ENCODE peak calls at places on chromosome 15, in four cellular contexts. I is activated naive CD8-positive, alpha-beta T cell treated with anti-CD3 and anti-CD28 coated beads, Interleukin-2, amount 50 U/mL, for 24 hours; D is kidney; N is fibroblast of mammary gland. K is an unnamed sample.

GRCh38 chr15:50828610-50829206 is 63.2 kb upstream of the SPPL2A start:
- DNase-seq in I (no peak), D (no peak), N (peak), K (no peak)

GRCh38 chr15:76993114-76993715 is 1.7 kb upstream of the PSTPIP1 start:
- DNase-seq in I (no peak), D (no peak), N (no peak), K (peak)

GRCh38 chr15:87566236-87566635 is 690.3 kb downstream of the NTRK3 start:
- DNase-seq in I (no peak), D (no peak), N (no peak), K (no peak)

GRCh38 chr15:56893349-56893678 is 25.1 kb upstream of the TCF12 start:
- DNase-seq in I (no peak), D (no peak), N (no peak), K (no peak)

GRCh38 chr15:101556273-101556672 is 66.8 kb upstream of the PCSK6 start:
- DNase-seq in I (no peak), D (no peak), N (no peak), K (no peak)

GRCh38 chr15:52440414-52440813 is 88.3 kb downstream of the MYO5A start:
- DNase-seq in I (peak), D (no peak), N (peak), K (no peak)

GRCh38 chr15:42734076-42734672 is 2.8 kb downstream of the CDAN1 start:
- DNase-seq in I (no peak), D (no peak), N (no peak), K (no peak)

GRCh38 chr15:66151809-66152208 is 101.7 kb downstream of the MEGF11 start:
- DNase-seq in I (no peak), D (no peak), N (no peak), K (no peak)

GRCh38 chr15:66932634-66933024 is 132.8 kb upstream of the SMAD3 start:
- DNase-seq in I (no peak), D (no peak), N (no peak), K (peak)

GRCh38 chr15:82952156-82953081 is at the start of gene HOMER2:
- DNase-seq in I (peak), D (no peak), N (peak), K (peak)

GRCh38 chr15:88125578-88125977 is 131.0 kb downstream of the NTRK3 start:
- DNase-seq in I (no peak), D (no peak), N (no peak), K (no peak)

GRCh38 chr15:26013946-26014345 is 150.8 kb upstream of the ATP10A start:
- DNase-seq in I (no peak), D (no peak), N (no peak), K (no peak)

GRCh38 chr15:83061680-83062079 is 5.4 kb downstream of the BTBD1 start:
- DNase-seq in I (no peak), D (no peak), N (no peak), K (no peak)

GRCh38 chr15:37682304-37682703 is 252.1 kb upstream of the TMCO5A start:
- DNase-seq in I (no peak), D (no peak), N (peak), K (no peak)

GRCh38 chr15:58761010-58761388 is 10.1 kb upstream of the MINDY2 start:
- DNase-seq in I (peak), D (no peak), N (no peak), K (no peak)

GRCh38 chr15:28936081-28936480 is 50.3 kb downstream of the APBA2 start:
- DNase-seq in I (no peak), D (peak), N (no peak), K (peak)

GRCh38 chr15:30992073-30992363 is 590 bp upstream of the MTMR10 start:
- DNase-seq in I (no peak), D (no peak), N (no peak), K (no peak)

GRCh38 chr15:35777016-35777415 is 231.1 kb upstream of the DPH6 start:
- DNase-seq in I (no peak), D (no peak), N (no peak), K (no peak)

GRCh38 chr15:67188551-67189218 is 65.8 kb downstream of the AAGAB start:
- DNase-seq in I (no peak), D (no peak), N (peak), K (no peak)

GRCh38 chr15:59313703-59314332 is 58.9 kb downstream of the MYO1E start:
- DNase-seq in I (no peak), D (peak), N (peak), K (peak)

GRCh38 chr15:81380203-81380602 is 6.2 kb upstream of the TMC3 start:
- DNase-seq in I (no peak), D (no peak), N (no peak), K (no peak)

K was measured in upper lobe of right lung.